ENCODE peak calls at places on chromosomes 2 and 18, in eight cellular contexts. L, U, T, F, D, R, S and K are unnamed samples.

GRCh38 chr2:23709311-23709710 is 217.6 kb downstream of the ATAD2B start:
- DNase-seq in T (no peak), R (no peak), D (no peak), U (no peak), L (no peak), S (no peak), F (no peak), K (no peak)

GRCh38 chr2:188668017-188668663 is 306.0 kb upstream of the COL3A1 start:
- DNase-seq in R (no peak), T (no peak), D (no peak), L (no peak), S (peak; percentile 85), U (no peak), F (peak; percentile 97), K (no peak)

GRCh38 chr18:39414009-39414700 is 1848.6 kb upstream of the CELF4 start:
- DNase-seq in S (peak; percentile 74), F (peak; percentile 35), L (no peak), U (peak; percentile 5), D (no peak), R (no peak), T (no peak), K (no peak)

GRCh38 chr2:52936029-52936428 is 831.6 kb upstream of the CHAC2 start:
- DNase-seq in F (no peak), S (peak; percentile 2), U (no peak), D (no peak), L (no peak), R (no peak), T (no peak), K (no peak)

GRCh38 chr2:55511508-55512124 is 7.9 kb upstream of the CFAP36 start:
- DNase-seq in T (no peak), L (no peak), S (peak; percentile 66), F (peak; percentile 56), D (no peak), U (peak; percentile 7), R (no peak), K (peak; percentile 40)

GRCh38 chr2:202286595-202286994 is 21.0 kb downstream of the NOP58 start:
- DNase-seq in F (no peak), L (no peak), S (no peak), D (no peak), T (no peak), R (no peak), U (no peak), K (no peak)

GRCh38 chr18:7369006-7369405 is 138.1 kb downstream of the LRRC30 start:
- DNase-seq in F (no peak), D (no peak), T (no peak), L (no peak), S (no peak), U (no peak), R (no peak), K (peak; percentile 43)

GRCh38 chr2:234463626-234464290 is 33.1 kb downstream of the ARL4C start:
- DNase-seq in S (no peak), U (no peak), T (peak; percentile 49), D (peak; percentile 76), F (no peak), L (no peak), R (peak; percentile 55), K (no peak)

GRCh38 chr2:61993422-61994024 is 88.0 kb downstream of the COMMD1 start:
- DNase-seq in S (peak; percentile 76), T (no peak), U (peak; percentile 24), R (peak; percentile 10), L (peak; percentile 28), D (no peak), F (peak; percentile 70), K (no peak)

GRCh38 chr2:110886806-110887573 is 154.6 kb downstream of the ACOXL start:
- DNase-seq in T (no peak), S (no peak), D (no peak), L (no peak), F (no peak), U (no peak), R (no peak), K (no peak)

GRCh38 chr2:62881162-62881795 is 169.4 kb upstream of the OTX1 start:
- DNase-seq in L (no peak), T (no peak), F (no peak), R (no peak), D (no peak), S (no peak), U (no peak), K (no peak)